ENCODE peak calls at places on chromosomes 2 and 18, in six cellular contexts. S is bronchial epithelial cell, Q is fibroblast of pulmonary artery, G is cardiac muscle cell, J is H1, O is progenitor cell of endocrine pancreas. D is an unnamed sample.
A peak's percentile ranks its signal among the peaks of the same experiment; 100 is the strongest.

GRCh38 chr2:99850076-99850710 is 292.2 kb downstream of the AFF3 start:
- DNase-seq in S (peak; percentile 49), O (no peak), J (no peak), G (no peak), Q (no peak), D (no peak)

GRCh38 chr2:205763708-205764501 is 81.6 kb downstream of the NRP2 start:
- DNase-seq in Q (peak; percentile 91), G (peak; percentile 57), J (peak; percentile 98), O (peak; percentile 75), S (peak; percentile 86), D (no peak)

GRCh38 chr2:105038383-105039061 is 653 bp downstream of the MRPS9 start:
- DNase-seq in J (no peak), Q (peak; percentile 6), G (no peak), O (no peak), S (peak; percentile 22), D (peak; percentile 7)

GRCh38 chr2:196792865-196793264 is 6.6 kb downstream of the GTF3C3 start:
- DNase-seq in J (no peak), G (no peak), O (no peak), S (no peak), Q (no peak), D (no peak)

GRCh38 chr2:191746306-191746705 is 68.4 kb downstream of the NABP1 start:
- DNase-seq in S (no peak), G (no peak), J (no peak), Q (no peak), O (no peak), D (no peak)

GRCh38 chr2:46887028-46887885 is 28.3 kb downstream of the MCFD2 start:
- DNase-seq in Q (no peak), S (no peak), J (no peak), O (no peak), G (no peak), D (no peak)

GRCh38 chr2:162473-163135 is 101.2 kb downstream of the SH3YL1 start:
- DNase-seq in Q (no peak), J (no peak), O (no peak), S (no peak), G (no peak), D (no peak)

GRCh38 chr2:42618972-42619371 is 50.5 kb downstream of the MTA3 start:
- DNase-seq in O (no peak), Q (peak; percentile 74), G (no peak), S (peak; percentile 63), J (no peak), D (no peak)

GRCh38 chr2:69993048-69993565 is 31.7 kb upstream of the ASPRV1 start:
- DNase-seq in G (no peak), J (no peak), Q (no peak), S (no peak), O (no peak), D (no peak)

GRCh38 chr18:31942301-31942998 is 478 bp downstream of the TRAPPC8 start:
- DNase-seq in S (peak; percentile 56), Q (peak; percentile 52), G (no peak), J (no peak), O (peak; percentile 14), D (peak; percentile 10)

GRCh38 chr2:221572821-221573429 is 821 bp upstream of the EPHA4 start:
- DNase-seq in Q (peak; percentile 34), J (peak; percentile 66), O (no peak), S (peak; percentile 29), G (no peak), D (peak; percentile 35)

GRCh38 chr2:181185948-181186347 is 205.5 kb downstream of the UBE2E3 start:
- DNase-seq in G (no peak), O (no peak), Q (no peak), J (no peak), S (no peak), D (no peak)

GRCh38 chr2:172671506-172671905 is 64.1 kb upstream of the RAPGEF4 start:
- DNase-seq in O (no peak), J (no peak), Q (no peak), G (no peak), S (no peak), D (no peak)

GRCh38 chr2:196598412-196598811 is 41.1 kb upstream of the CCDC150 start:
- DNase-seq in G (no peak), O (no peak), Q (no peak), J (no peak), S (no peak), D (no peak)

GRCh38 chr18:55779711-55780590 is 192.0 kb upstream of the TCF4 start:
- DNase-seq in Q (peak; percentile 54), G (peak; percentile 63), O (peak; percentile 28), S (no peak), J (peak; percentile 63), D (peak; percentile 6)

GRCh38 chr2:47008381-47009280 is 93.0 kb upstream of the MCFD2 start:
- DNase-seq in G (peak; percentile 89), O (no peak), J (no peak), S (no peak), Q (peak; percentile 56), D (no peak)

GRCh38 chr2:18788590-18788989 is 199.2 kb upstream of the NT5C1B start:
- DNase-seq in J (no peak), G (peak; percentile 49), Q (peak; percentile 77), S (no peak), O (no peak), D (no peak)

GRCh38 chr2:128412181-128412871 is 93.7 kb upstream of the HS6ST1 start:
- DNase-seq in G (no peak), O (peak; percentile 8), J (peak; percentile 31), S (no peak), Q (no peak), D (no peak)

GRCh38 chr18:65498605-65499004 is 252.2 kb upstream of the CDH7 start:
- DNase-seq in G (no peak), J (no peak), O (no peak), S (no peak), Q (no peak), D (no peak)

GRCh38 chr18:28159055-28159454 is 17.9 kb downstream of the CDH2 start:
- DNase-seq in S (peak; percentile 28), Q (no peak), O (no peak), J (no peak), G (no peak), D (no peak)

GRCh38 chr18:63648241-63648640 is 4.2 kb upstream of the SERPINB4 start:
- DNase-seq in S (peak; percentile 58), G (no peak), J (no peak), Q (peak; percentile 8), O (no peak), D (no peak)

GRCh38 chr2:113050921-113051895 is 1.5 kb downstream of the IL36B start:
- DNase-seq in G (no peak), O (no peak), Q (no peak), S (no peak), J (no peak), D (no peak)

DNA sequence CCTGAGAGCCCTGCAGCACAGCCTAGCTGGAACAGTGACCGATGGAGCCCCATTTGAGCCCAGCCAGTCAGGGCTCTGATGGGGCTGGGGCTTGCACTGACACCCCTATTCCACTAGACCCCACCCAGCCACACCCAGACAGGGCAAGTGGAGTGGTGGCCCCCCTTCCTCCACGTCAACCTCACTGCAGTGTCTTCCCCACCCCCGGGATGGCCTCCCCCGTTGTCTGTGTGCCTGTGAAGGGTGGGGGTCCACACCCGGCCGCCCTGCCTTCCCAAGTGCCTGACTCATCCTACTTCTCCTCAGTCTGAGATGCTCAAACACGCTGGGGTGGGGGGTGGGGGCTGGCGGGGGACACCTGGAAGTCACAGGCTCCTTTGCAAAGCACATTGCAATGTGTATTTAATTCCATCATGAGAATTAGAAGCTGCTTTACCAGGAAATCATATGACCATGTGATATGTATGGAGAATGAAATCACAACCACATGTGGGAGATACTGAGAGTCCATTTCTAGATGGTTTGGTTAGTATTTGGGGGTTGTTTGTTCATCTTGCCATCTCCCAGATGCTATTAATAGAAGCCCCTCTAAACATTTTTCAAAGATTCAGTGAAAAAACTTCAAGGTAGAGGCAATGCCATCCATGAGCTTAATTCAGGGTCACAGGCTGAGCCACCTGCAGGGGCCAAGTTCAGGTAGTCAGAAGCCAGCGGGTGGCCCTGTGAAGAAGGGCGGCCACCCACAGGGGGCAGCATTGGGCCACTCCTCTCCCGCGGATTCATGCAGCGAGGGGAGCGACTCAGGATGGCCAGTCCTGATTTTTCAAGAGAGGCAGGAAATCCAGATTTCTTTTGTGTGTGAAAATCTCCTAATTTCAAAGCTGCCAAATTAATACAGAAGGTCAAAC is 22.7 kb upstream of the GMPPA start:
- DNase-seq in G (peak; percentile 87), Q (peak; percentile 61), S (peak; percentile 43), O (peak; percentile 77), J (peak; percentile 95), D (peak; percentile 49)
- TF ChIP-seq CTCF in G (peak; percentile 95), Q (peak; percentile 92), S (peak; percentile 93), O (peak; percentile 89), J (no peak), D (peak; percentile 73)

GRCh38 chr2:55846426-55846825 is 77.2 kb downstream of the EFEMP1 start:
- DNase-seq in S (no peak), Q (no peak), G (no peak), J (no peak), O (no peak), D (no peak)

GRCh38 chr2:55842009-55842408 is 81.6 kb downstream of the EFEMP1 start:
- DNase-seq in Q (no peak), G (no peak), S (no peak), O (no peak), J (no peak), D (no peak)

GRCh38 chr2:55840460-55840859 is 83.1 kb downstream of the EFEMP1 start:
- DNase-seq in G (no peak), S (no peak), O (no peak), J (no peak), Q (no peak), D (no peak)

GRCh38 chr2:55843992-55844345 is 79.6 kb downstream of the EFEMP1 start:
- DNase-seq in O (no peak), G (no peak), Q (no peak), J (no peak), S (peak; percentile 69), D (no peak)

DNA sequence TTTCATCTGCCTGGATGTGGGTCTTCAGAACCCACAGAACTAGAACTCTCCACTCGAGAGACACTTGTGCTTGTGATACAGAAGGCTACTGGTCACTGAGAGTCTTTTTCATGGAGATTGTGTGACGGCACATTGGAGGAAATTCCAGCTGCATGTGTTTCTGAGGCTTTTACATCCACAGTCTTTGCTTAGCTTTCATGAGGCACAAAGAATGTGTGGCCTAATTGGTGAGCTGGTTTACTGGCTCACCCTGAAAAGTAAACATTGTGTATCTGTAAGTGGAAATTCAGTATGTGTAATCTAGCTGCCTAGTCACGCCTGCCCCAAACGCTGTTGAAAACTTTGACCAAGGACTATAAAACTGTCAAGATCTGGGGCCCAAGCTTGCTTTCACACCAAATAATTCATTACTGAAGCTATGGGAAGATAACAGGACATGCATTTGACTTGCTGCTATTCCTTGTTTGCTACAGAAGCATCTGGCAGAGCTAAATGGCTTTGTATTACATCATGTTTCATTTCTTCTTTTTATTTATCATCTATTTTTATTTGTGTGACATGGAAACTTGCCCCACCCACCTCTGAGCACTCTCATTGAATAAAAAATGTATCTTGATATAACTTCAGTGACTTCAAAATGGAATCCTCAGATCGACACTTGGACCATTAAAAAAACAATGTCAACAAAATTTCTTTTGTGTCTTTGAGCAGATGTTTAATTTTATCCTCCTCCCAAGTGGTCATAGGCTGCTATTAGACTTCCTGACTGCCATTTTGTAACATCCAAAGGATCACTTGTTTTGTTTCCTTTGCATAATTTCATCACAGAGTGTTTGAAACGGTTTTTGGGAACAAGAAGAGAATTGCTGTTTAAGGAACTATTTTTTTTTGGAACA is 80.2 kb downstream of the EFEMP1 start:
- DNase-seq in O (peak; percentile 21), S (peak; percentile 98), Q (peak; percentile 82), G (no peak), J (no peak), D (peak; percentile 58)
- TF ChIP-seq CTCF in O (no peak), S (no peak), Q (no peak), G (no peak), J (no peak), D (no peak)

GRCh38 chr18:644395-645004 is 13.0 kb upstream of the TYMS start:
- DNase-seq in S (no peak), G (no peak), O (no peak), J (no peak), Q (no peak), D (no peak)
- TF ChIP-seq CTCF in S (no peak), G (no peak), O (peak; percentile 13), J (no peak), Q (peak; percentile 3), D (no peak)

GRCh38 chr2:136067897-136068540 is 49.9 kb downstream of the CXCR4 start:
- DNase-seq in G (no peak), J (no peak), Q (no peak), S (no peak), O (no peak), D (no peak)
- TF ChIP-seq CTCF in G (no peak), J (no peak), Q (no peak), S (no peak), O (no peak), D (no peak)